ENCODE peak calls at places on chromosomes 16 and 17, in four cellular contexts. C is WTC11; Y is activated T-cell treated with anti-CD3 and anti-CD28 coated beads, Interleukin-2, amount 50 U/mL, for 4 hours; F is SK-N-DZ. B is an unnamed sample.

GRCh38 chr16:85471469-85472431 is 141.4 kb upstream of the GSE1 start:
- DNase-seq in F (no peak), Y (no peak), C (no peak), B (no peak)

GRCh38 chr17:16491131-16491702 is 776 bp downstream of the LRRC75A start:
- DNase-seq in C (peak; percentile 40), Y (no peak), F (no peak), B (no peak)

GRCh38 chr16:58125781-58126335 is 3.3 kb downstream of the CFAP20 start:
- DNase-seq in F (no peak), Y (no peak), C (no peak), B (no peak)

GRCh38 chr17:38914741-38915638 is 10.4 kb upstream of the LASP1NB start:
- DNase-seq in C (peak; percentile 62), Y (no peak), F (no peak), B (no peak)

GRCh38 chr16:57044931-57045693 is 47.3 kb upstream of the CPNE2 start:
- DNase-seq in C (no peak), Y (no peak), F (no peak), B (no peak)

GRCh38 chr17:79033741-79034501 is 10.0 kb downstream of the C1QTNF1 start:
- DNase-seq in F (no peak), C (no peak), Y (no peak), B (no peak)

GRCh38 chr16:58855291-58855823 is 121.2 kb upstream of the GOT2 start:
- DNase-seq in C (no peak), F (no peak), Y (no peak), B (no peak)

GRCh38 chr17:19743101-19744100 is 4.7 kb downstream of the ALDH3A1 start:
- DNase-seq in C (no peak), Y (no peak), F (no peak), B (no peak)

B was measured in kidney tubule cell.